ENCODE peak calls at places on chromosomes 16 and 17, in eight cellular contexts. P, Q, L, U, N, J, S and V are unnamed samples.

GRCh38 chr16:27532088-27532810 is 17.5 kb downstream of the GTF3C1 start:
- DNase-seq in L (no peak), J (no peak), S (no peak), Q (no peak), U (no peak), N (no peak), P (no peak), V (no peak)

GRCh38 chr17:78986048-78986648 is 6.4 kb upstream of the LGALS3BP start:
- DNase-seq in L (no peak), Q (no peak), S (peak; percentile 47), U (no peak), J (no peak), P (no peak), N (no peak), V (no peak)

GRCh38 chr17:51091635-51092034 is 29.0 kb downstream of the SPAG9 start:
- DNase-seq in J (no peak), P (no peak), Q (no peak), L (no peak), S (no peak), U (no peak), N (no peak), V (no peak)

GRCh38 chr16:11407047-11407982 is 62.1 kb downstream of the RMI2 start:
- DNase-seq in U (peak; percentile 41), Q (peak; percentile 82), N (peak; percentile 52), P (peak; percentile 72), J (peak; percentile 38), L (peak; percentile 64), S (peak; percentile 76), V (peak; percentile 65)

GRCh38 chr17:77371117-77371887 is 230.5 kb downstream of the SEC14L1 start:
- DNase-seq in S (peak; percentile 61), U (no peak), L (no peak), Q (peak; percentile 67), N (no peak), P (no peak), J (peak; percentile 29), V (no peak)

GRCh38 chr17:56269509-56269908 is 116.2 kb downstream of the ANKFN1 start:
- DNase-seq in L (no peak), P (no peak), N (no peak), J (no peak), S (no peak), U (no peak), Q (no peak), V (no peak)

GRCh38 chr16:87704754-87705353 is 60.9 kb downstream of the KLHDC4 start:
- DNase-seq in N (no peak), P (no peak), U (no peak), J (no peak), Q (no peak), L (no peak), S (no peak), V (no peak)

GRCh38 chr16:4114257-4115208 is 1.7 kb downstream of the ADCY9 start:
- DNase-seq in L (no peak), N (no peak), P (no peak), Q (no peak), U (no peak), J (no peak), S (no peak), V (no peak)

GRCh38 chr16:70018254-70018653 is 67.1 kb downstream of the CLEC18A start:
- DNase-seq in L (no peak), S (peak; percentile 34), U (no peak), Q (no peak), J (peak; percentile 20), N (no peak), P (no peak), V (peak; percentile 27)

GRCh38 chr16:79801550-79802090 is 201.1 kb upstream of the MAF start:
- DNase-seq in S (peak; percentile 13), Q (no peak), N (no peak), P (no peak), U (no peak), J (no peak), L (no peak), V (peak; percentile 25)

GRCh38 chr17:64732336-64733006 is 70.4 kb upstream of the SMURF2 start:
- DNase-seq in S (peak; percentile 62), L (peak; percentile 94), J (peak; percentile 42), N (no peak), U (no peak), P (no peak), Q (no peak), V (no peak)

GRCh38 chr17:36980281-36980761 is 31.6 kb downstream of the AATF start:
- DNase-seq in Q (no peak), L (no peak), N (no peak), S (peak; percentile 5), P (no peak), J (no peak), U (no peak), V (no peak)

GRCh38 chr17:4043862-4044261 is 79.6 kb upstream of the ATP2A3 start:
- DNase-seq in S (no peak), J (no peak), N (peak; percentile 32), Q (no peak), P (no peak), U (no peak), L (peak; percentile 11), V (no peak)

GRCh38 chr17:28366605-28367004 is 1.6 kb upstream of the SEBOX start:
- DNase-seq in Q (no peak), L (no peak), N (no peak), U (no peak), S (no peak), J (no peak), P (no peak), V (no peak)

GRCh38 chr17:37219876-37220608 is 155.7 kb upstream of the C17orf78 start:
- DNase-seq in S (no peak), P (no peak), U (no peak), J (no peak), Q (no peak), N (no peak), L (no peak), V (peak; percentile 12)

GRCh38 chr17:74190807-74191206 is 12.7 kb upstream of the RPL38 start:
- DNase-seq in U (no peak), Q (no peak), J (no peak), P (no peak), S (no peak), L (no peak), N (no peak), V (no peak)

GRCh38 chr17:75428775-75429469 is 23.4 kb upstream of the GRB2 start:
- DNase-seq in U (no peak), N (no peak), L (no peak), J (no peak), Q (no peak), S (peak; percentile 92), P (no peak), V (peak; percentile 60)

GRCh38 chr16:11586375-11586855 is 304 bp downstream of the LITAF start:
- DNase-seq in J (no peak), Q (no peak), P (no peak), N (no peak), L (no peak), S (no peak), U (peak; percentile 48), V (no peak)

GRCh38 chr16:49596699-49597291 is 223.2 kb downstream of the C16orf78 start:
- DNase-seq in L (no peak), J (no peak), U (no peak), S (no peak), P (no peak), Q (no peak), N (no peak), V (no peak)

GRCh38 chr17:322006-322780 is 30.4 kb downstream of the RPH3AL start:
- DNase-seq in L (no peak), S (no peak), N (no peak), P (no peak), Q (peak; percentile 49), J (no peak), U (no peak), V (no peak)

GRCh38 chr16:57613514-57613913 is 14.9 kb upstream of the ADGRG1 start:
- DNase-seq in Q (peak; percentile 37), N (no peak), U (no peak), L (no peak), J (no peak), S (no peak), P (no peak), V (no peak)

GRCh38 chr16:87206646-87207451 is 110.3 kb downstream of the C16orf95 start:
- DNase-seq in J (no peak), N (no peak), L (no peak), P (no peak), S (peak; percentile 35), Q (no peak), U (no peak), V (peak; percentile 93)

GRCh38 chr16:46811682-46812081 is 19.3 kb downstream of the C16orf87 start:
- DNase-seq in P (no peak), J (no peak), U (no peak), S (no peak), L (no peak), Q (no peak), N (no peak), V (no peak)
- H3K36me3 ChIP-seq in P (no peaks in the 10 kb centered on the region), J (no peaks in the 10 kb centered on the region), U (no peaks in the 10 kb centered on the region), S (no peaks in the 10 kb centered on the region), L (no peaks in the 10 kb centered on the region), Q (no peaks in the 10 kb centered on the region), N (no peaks in the 10 kb centered on the region), V (no peaks in the 10 kb centered on the region)

DNA sequence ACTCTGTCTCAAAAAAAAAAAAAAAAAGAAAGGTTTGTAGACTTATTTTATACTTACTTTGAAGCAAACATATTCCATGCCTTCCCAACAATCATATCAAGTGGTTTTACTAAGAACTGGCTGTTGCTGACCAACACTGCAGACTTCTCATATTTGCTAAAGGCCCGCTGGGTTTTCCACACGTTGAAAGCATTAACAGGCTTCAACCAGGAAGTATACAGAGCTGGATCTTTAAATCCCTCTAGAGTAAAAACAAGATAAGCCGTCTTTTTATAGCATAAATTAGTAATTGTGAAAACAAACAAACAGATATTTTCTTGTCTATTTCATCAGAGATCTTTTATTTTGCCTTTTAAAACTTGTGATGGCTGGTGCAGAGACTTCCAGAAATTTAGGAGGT is 29.1 kb downstream of the TUBD1 start:
- DNase-seq in N (no peak), J (peak; percentile 40), P (no peak), U (no peak), Q (no peak), S (no peak), L (no peak), V (no peak)
- TF ChIP-seq CTCF in N (no peak), J (no peak), P (no peak), U (no peak), Q (no peak), S (no peak), L (no peak), V (no peak)

GRCh38 chr17:12637745-12638651 is 27.7 kb upstream of the MYOCD start:
- DNase-seq in U (no peak), P (no peak), Q (no peak), L (no peak), S (no peak), J (no peak), N (no peak), V (no peak)
- H3K36me3 ChIP-seq in U (no peaks in the 10 kb centered on the region), P (no peaks in the 10 kb centered on the region), Q (no peaks in the 10 kb centered on the region), L (no peaks in the 10 kb centered on the region), S (no peaks in the 10 kb centered on the region), J (no peaks in the 10 kb centered on the region), N (no peaks in the 10 kb centered on the region), V (no peaks in the 10 kb centered on the region)

DNA sequence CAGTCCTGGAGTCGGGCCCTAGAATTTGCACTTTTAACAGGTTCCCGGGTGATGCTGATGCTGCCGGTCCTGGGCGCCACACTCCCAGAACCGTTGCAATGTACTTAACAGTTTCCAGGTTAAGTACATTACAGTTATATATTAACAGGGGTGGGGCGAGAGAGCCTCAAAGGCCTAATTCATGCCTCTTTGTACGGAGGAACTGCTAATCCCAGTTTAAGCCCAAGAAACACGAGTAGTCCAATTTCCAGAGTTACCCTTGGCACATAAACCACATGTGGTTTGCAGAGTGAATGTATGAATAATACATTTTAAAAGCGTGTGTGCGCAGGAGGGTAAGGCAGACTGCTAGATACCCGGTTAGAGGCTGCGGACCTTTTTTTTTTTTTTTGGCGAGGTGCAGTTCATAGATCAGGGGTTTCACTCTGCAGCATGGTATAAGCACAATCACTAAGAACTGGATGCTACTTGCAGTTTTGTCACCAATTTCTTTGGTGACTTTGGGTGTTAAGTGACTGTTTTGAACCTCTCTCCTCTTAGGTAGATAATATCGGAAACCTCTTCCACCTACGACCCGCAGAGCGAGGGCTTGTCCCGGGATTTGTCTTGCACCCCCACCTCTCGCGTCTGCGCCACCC is 714 bp downstream of the COX11 start:
- DNase-seq in S (peak; percentile 11), N (no peak), P (peak; percentile 7), L (peak; percentile 8), J (no peak), Q (no peak), U (no peak), V (peak; percentile 35)
- TF ChIP-seq CTCF in S (no peak), N (no peak), P (no peak), L (no peak), J (no peak), Q (no peak), U (peak; percentile 74), V (peak; percentile 57)